ENCODE peak calls at places on chromosomes 3 and 15, in nine cellular contexts. One of them, this sample, is unnamed. For H3K4me1 and H3K9me3, the result is how much of the 10 kb centered on the place peaks cover.

GRCh38 chr15:58486062-58486461 is 54.3 kb downstream of the LIPC start:
- DNase-seq in HCT116: no peak
- DNase-seq in A673: no peak
- DNase-seq in K562: peak
- DNase-seq in MM.1S: no peak
- DNase-seq in mammary epithelial cell: no peak
- DNase-seq in GM23248: no peak
- DNase-seq in neural progenitor cell: no peak
- DNase-seq in hepatocyte: no peak
- DNase-seq in this sample: no peak

GRCh38 chr3:41683666-41684350 is 278.1 kb downstream of the ULK4 start:
- DNase-seq in HCT116: no peak
- DNase-seq in A673: no peak
- DNase-seq in K562: no peak
- DNase-seq in MM.1S: no peak
- DNase-seq in mammary epithelial cell: peak
- DNase-seq in GM23248: peak
- DNase-seq in neural progenitor cell: no peak
- DNase-seq in hepatocyte: peak
- DNase-seq in this sample: no peak

GRCh38 chr3:31659246-31659645 is 126.5 kb downstream of the STT3B start:
- DNase-seq in HCT116: no peak
- DNase-seq in A673: no peak
- DNase-seq in K562: no peak
- DNase-seq in MM.1S: no peak
- DNase-seq in mammary epithelial cell: no peak
- DNase-seq in GM23248: no peak
- DNase-seq in neural progenitor cell: no peak
- DNase-seq in hepatocyte: no peak
- DNase-seq in this sample: no peak

GRCh38 chr3:79866162-79866561 is 98.4 kb upstream of the ROBO1 start:
- DNase-seq in HCT116: no peak
- DNase-seq in A673: no peak
- DNase-seq in K562: no peak
- DNase-seq in MM.1S: no peak
- DNase-seq in mammary epithelial cell: no peak
- DNase-seq in GM23248: no peak
- DNase-seq in neural progenitor cell: no peak
- DNase-seq in hepatocyte: no peak
- DNase-seq in this sample: no peak

GRCh38 chr3:58535531-58536500 is 1.2 kb downstream of the ACOX2 start:
- DNase-seq in HCT116: no peak
- DNase-seq in A673: no peak
- DNase-seq in K562: no peak
- DNase-seq in MM.1S: no peak
- DNase-seq in mammary epithelial cell: peak
- DNase-seq in GM23248: no peak
- DNase-seq in neural progenitor cell: no peak
- DNase-seq in hepatocyte: peak
- DNase-seq in this sample: no peak

GRCh38 chr3:14870564-14871060 is 51.9 kb downstream of the FGD5 start:
- DNase-seq in HCT116: no peak
- DNase-seq in A673: no peak
- DNase-seq in K562: no peak
- DNase-seq in MM.1S: no peak
- DNase-seq in mammary epithelial cell: no peak
- DNase-seq in GM23248: no peak
- DNase-seq in neural progenitor cell: no peak
- DNase-seq in hepatocyte: no peak
- DNase-seq in this sample: no peak

GRCh38 chr3:133294253-133294652 is 105.6 kb upstream of the BFSP2 start:
- DNase-seq in HCT116: no peak
- DNase-seq in A673: no peak
- DNase-seq in K562: no peak
- DNase-seq in MM.1S: no peak
- DNase-seq in mammary epithelial cell: no peak
- DNase-seq in GM23248: no peak
- DNase-seq in neural progenitor cell: no peak
- DNase-seq in hepatocyte: no peak
- DNase-seq in this sample: no peak

GRCh38 chr3:123751478-123751877 is 132.7 kb downstream of the MYLK start:
- DNase-seq in HCT116: no peak
- DNase-seq in A673: no peak
- DNase-seq in K562: no peak
- DNase-seq in MM.1S: no peak
- DNase-seq in mammary epithelial cell: no peak
- DNase-seq in GM23248: peak
- DNase-seq in neural progenitor cell: no peak
- DNase-seq in hepatocyte: no peak
- DNase-seq in this sample: no peak

GRCh38 chr3:160343132-160343531 is 55.9 kb downstream of the IFT80 start:
- DNase-seq in HCT116: no peak
- DNase-seq in A673: peak
- DNase-seq in K562: peak
- DNase-seq in MM.1S: peak
- DNase-seq in mammary epithelial cell: peak
- DNase-seq in GM23248: peak
- DNase-seq in neural progenitor cell: peak
- DNase-seq in hepatocyte: peak
- DNase-seq in this sample: no peak

GRCh38 chr3:17089314-17089700 is 204.6 kb downstream of the PLCL2 start:
- DNase-seq in HCT116: no peak
- DNase-seq in A673: no peak
- DNase-seq in K562: no peak
- DNase-seq in MM.1S: no peak
- DNase-seq in mammary epithelial cell: no peak
- DNase-seq in GM23248: no peak
- DNase-seq in neural progenitor cell: no peak
- DNase-seq in hepatocyte: no peak
- DNase-seq in this sample: no peak
- TF ChIP-seq EZH2 in HCT116: no peak
- TF ChIP-seq EZH2 in A673: no peak
- TF ChIP-seq EZH2 in K562: no peak
- TF ChIP-seq EZH2 in MM.1S: no peak
- TF ChIP-seq EZH2 in mammary epithelial cell: no peak
- TF ChIP-seq EZH2 in GM23248: no peak
- TF ChIP-seq EZH2 in neural progenitor cell: no peak
- TF ChIP-seq EZH2 in hepatocyte: no peak
- TF ChIP-seq EZH2 in this sample: no peak

GRCh38 chr15:63211549-63211948 is 22.1 kb downstream of the RAB8B start:
- DNase-seq in HCT116: no peak
- DNase-seq in A673: no peak
- DNase-seq in K562: no peak
- DNase-seq in MM.1S: no peak
- DNase-seq in mammary epithelial cell: no peak
- DNase-seq in GM23248: no peak
- DNase-seq in neural progenitor cell: no peak
- DNase-seq in hepatocyte: no peak
- DNase-seq in this sample: no peak
- H3K4me1 ChIP-seq in HCT116: under half
- H3K4me1 ChIP-seq in A673: under half
- H3K4me1 ChIP-seq in K562: half or more
- H3K4me1 ChIP-seq in MM.1S: under half
- H3K4me1 ChIP-seq in mammary epithelial cell: under half
- H3K4me1 ChIP-seq in GM23248: under half
- H3K4me1 ChIP-seq in neural progenitor cell: under half
- H3K4me1 ChIP-seq in hepatocyte: under half
- H3K4me1 ChIP-seq in this sample: under half

GRCh38 chr15:67185621-67186225 is 68.7 kb downstream of the AAGAB start:
- DNase-seq in HCT116: no peak
- DNase-seq in A673: no peak
- DNase-seq in K562: no peak
- DNase-seq in MM.1S: peak
- DNase-seq in mammary epithelial cell: peak
- DNase-seq in GM23248: peak
- DNase-seq in neural progenitor cell: no peak
- DNase-seq in hepatocyte: no peak
- DNase-seq in this sample: no peak
- H3K9me3 ChIP-seq in HCT116: under half
- H3K9me3 ChIP-seq in A673: under half
- H3K9me3 ChIP-seq in K562: under half
- H3K9me3 ChIP-seq in MM.1S: under half
- H3K9me3 ChIP-seq in mammary epithelial cell: under half
- H3K9me3 ChIP-seq in GM23248: under half
- H3K9me3 ChIP-seq in neural progenitor cell: under half
- H3K9me3 ChIP-seq in hepatocyte: under half
- H3K9me3 ChIP-seq in this sample: under half

DNA sequence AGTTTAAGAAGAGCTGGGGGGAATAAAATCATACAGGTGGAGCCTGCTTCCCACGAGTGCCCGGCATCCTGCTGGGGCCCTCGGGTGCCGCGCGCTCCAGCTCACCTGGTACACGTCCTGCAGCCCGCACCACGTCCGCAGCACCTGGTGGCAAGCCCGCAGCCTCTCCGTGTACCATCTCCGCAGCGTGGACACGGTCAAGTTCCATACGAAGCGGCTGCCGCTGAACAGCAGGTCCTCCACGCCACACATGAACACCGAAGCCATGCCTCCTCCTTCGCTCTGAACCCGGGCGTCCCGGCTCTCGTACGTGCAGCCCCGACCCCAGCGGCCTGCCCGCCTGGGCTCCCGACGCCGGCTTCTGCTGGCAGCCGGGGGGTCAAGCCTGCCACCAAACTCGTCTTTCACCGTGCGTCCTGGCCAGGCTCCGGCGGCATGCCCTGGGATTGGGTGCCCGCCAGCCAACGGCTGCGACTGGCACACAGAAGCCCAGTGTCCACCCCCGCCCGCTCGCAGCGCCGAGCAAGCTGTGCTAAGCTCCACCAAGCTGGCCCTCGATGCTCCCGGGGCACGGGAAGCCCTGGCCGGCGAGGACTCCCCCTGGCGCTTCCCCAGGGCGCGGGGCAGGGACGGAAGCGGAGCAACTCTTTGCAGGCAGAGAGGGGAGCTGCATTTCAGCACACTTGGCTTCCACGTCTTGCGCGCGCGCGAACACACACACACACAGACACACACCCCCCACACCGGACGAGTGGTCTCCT is at the start of gene FRMD4B:
- DNase-seq in HCT116: no peak
- DNase-seq in A673: peak
- DNase-seq in K562: no peak
- DNase-seq in MM.1S: no peak
- DNase-seq in mammary epithelial cell: peak
- DNase-seq in GM23248: peak
- DNase-seq in neural progenitor cell: peak
- DNase-seq in hepatocyte: peak
- DNase-seq in this sample: peak
- TF ChIP-seq EZH2 in HCT116: no peak
- TF ChIP-seq EZH2 in A673: no peak
- TF ChIP-seq EZH2 in K562: no peak
- TF ChIP-seq EZH2 in MM.1S: no peak
- TF ChIP-seq EZH2 in mammary epithelial cell: no peak
- TF ChIP-seq EZH2 in GM23248: peak
- TF ChIP-seq EZH2 in neural progenitor cell: peak
- TF ChIP-seq EZH2 in hepatocyte: no peak
- TF ChIP-seq EZH2 in this sample: no peak

GRCh38 chr15:41732487-41732886 is 41.8 kb upstream of the MAPKBP1 start:
- DNase-seq in HCT116: no peak
- DNase-seq in A673: no peak
- DNase-seq in K562: no peak
- DNase-seq in MM.1S: no peak
- DNase-seq in mammary epithelial cell: no peak
- DNase-seq in GM23248: no peak
- DNase-seq in neural progenitor cell: no peak
- DNase-seq in hepatocyte: no peak
- DNase-seq in this sample: no peak

GRCh38 chr15:41730543-41730942 is 43.7 kb upstream of the MAPKBP1 start:
- DNase-seq in HCT116: no peak
- DNase-seq in A673: peak
- DNase-seq in K562: no peak
- DNase-seq in MM.1S: no peak
- DNase-seq in mammary epithelial cell: no peak
- DNase-seq in GM23248: no peak
- DNase-seq in neural progenitor cell: no peak
- DNase-seq in hepatocyte: peak
- DNase-seq in this sample: no peak

DNA sequence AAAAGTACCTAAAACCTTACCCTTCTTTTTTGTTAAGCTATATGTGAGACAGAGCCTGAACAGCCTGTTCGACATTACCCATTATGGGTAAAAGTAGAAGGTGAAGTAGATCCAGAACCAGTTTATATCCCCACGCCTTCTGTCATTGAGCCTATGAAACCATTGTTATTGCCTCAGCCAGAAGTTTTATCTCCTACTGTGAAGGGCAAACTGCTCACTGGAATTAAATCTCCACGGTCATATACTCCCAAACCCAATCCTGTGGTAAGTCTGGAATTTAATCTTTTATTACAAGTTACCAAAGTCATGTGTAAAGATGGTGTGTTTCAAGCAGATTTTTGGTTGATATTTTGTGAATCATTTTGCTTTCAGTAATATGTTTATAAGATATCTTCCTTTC is 47.1 kb upstream of the MAPKBP1 start:
- DNase-seq in HCT116: no peak
- DNase-seq in A673: no peak
- DNase-seq in K562: no peak
- DNase-seq in MM.1S: no peak
- DNase-seq in mammary epithelial cell: no peak
- DNase-seq in GM23248: peak
- DNase-seq in neural progenitor cell: no peak
- DNase-seq in hepatocyte: no peak
- DNase-seq in this sample: no peak
- H3K4me1 ChIP-seq in HCT116: under half
- H3K4me1 ChIP-seq in A673: under half
- H3K4me1 ChIP-seq in K562: under half
- H3K4me1 ChIP-seq in MM.1S: under half
- H3K4me1 ChIP-seq in mammary epithelial cell: under half
- H3K4me1 ChIP-seq in GM23248: under half
- H3K4me1 ChIP-seq in neural progenitor cell: under half
- H3K4me1 ChIP-seq in hepatocyte: under half
- H3K4me1 ChIP-seq in this sample: under half

GRCh38 chr3:93861021-93861420 is 112.7 kb downstream of the PROS1 start:
- DNase-seq in HCT116: no peak
- DNase-seq in A673: no peak
- DNase-seq in K562: no peak
- DNase-seq in MM.1S: no peak
- DNase-seq in mammary epithelial cell: no peak
- DNase-seq in GM23248: peak
- DNase-seq in neural progenitor cell: no peak
- DNase-seq in hepatocyte: no peak
- DNase-seq in this sample: no peak

GRCh38 chr3:93855406-93855805 is 118.3 kb downstream of the PROS1 start:
- DNase-seq in HCT116: no peak
- DNase-seq in A673: no peak
- DNase-seq in K562: no peak
- DNase-seq in MM.1S: no peak
- DNase-seq in mammary epithelial cell: no peak
- DNase-seq in GM23248: no peak
- DNase-seq in neural progenitor cell: no peak
- DNase-seq in hepatocyte: no peak
- DNase-seq in this sample: no peak
- H3K9me3 ChIP-seq in HCT116: under half
- H3K9me3 ChIP-seq in A673: under half
- H3K9me3 ChIP-seq in K562: under half
- H3K9me3 ChIP-seq in MM.1S: under half
- H3K9me3 ChIP-seq in mammary epithelial cell: under half
- H3K9me3 ChIP-seq in GM23248: under half
- H3K9me3 ChIP-seq in neural progenitor cell: under half
- H3K9me3 ChIP-seq in hepatocyte: under half
- H3K9me3 ChIP-seq in this sample: under half